ENCODE peak calls at places on chromosomes 4 and X, in four cellular contexts. C is AG04450, B is H9, Y is lower lobe of right lung. P is an unnamed sample. For H3K27me3, the result is how much of the 10 kb centered on the place peaks cover.

GRCh38 chrX:130165181-130165702 is 399 bp downstream of the AIFM1 start:
- DNase-seq in C (no peak), Y (no peak), B (no peak), P (no peak)

GRCh38 chr4:110705440-110705782 is 82.5 kb upstream of the PITX2 start:
- DNase-seq in C (no peak), B (no peak), Y (no peak), P (no peak)

GRCh38 chrX:87370865-87371264 is 146.7 kb upstream of the KLHL4 start:
- DNase-seq in Y (no peak), C (no peak), B (no peak), P (no peak)

GRCh38 chr4:59971952-59972351 is 1228.2 kb upstream of the ADGRL3 start:
- DNase-seq in Y (no peak), B (no peak), C (no peak), P (no peak)

GRCh38 chrX:1813809-1814208 is 198.9 kb downstream of the ASMT start:
- DNase-seq in C (no peak), Y (no peak), B (no peak), P (no peak)

GRCh38 chrX:123884809-123885408 is 25.1 kb downstream of the XIAP start:
- DNase-seq in B (no peak), C (no peak), Y (no peak), P (no peak)

GRCh38 chr4:3342182-3342854 is 49.5 kb downstream of the RGS12 start:
- DNase-seq in C (peak), Y (no peak), B (no peak), P (peak)

GRCh38 chr4:95929448-95930064 is 89.7 kb downstream of the PDHA2 start:
- DNase-seq in B (no peak), Y (no peak), C (no peak), P (no peak)

GRCh38 chr4:139651282-139652194 is 14.1 kb upstream of the MGST2 start:
- DNase-seq in B (peak), C (peak), Y (peak), P (no peak)

GRCh38 chr4:8893624-8894423 is 22.2 kb upstream of the HMX1 start:
- DNase-seq in B (peak), Y (no peak), C (no peak), P (no peak)

GRCh38 chr4:128757712-128758111 is 51.8 kb upstream of the JADE1 start:
- DNase-seq in Y (no peak), B (peak), C (no peak), P (no peak)

GRCh38 chr4:154616731-154617130 is 4.3 kb upstream of the FGG start:
- DNase-seq in B (no peak), Y (no peak), C (no peak), P (no peak)

GRCh38 chr4:4225915-4226605 is 669 bp downstream of the OTOP1 start:
- DNase-seq in Y (no peak), C (no peak), B (peak), P (no peak)

GRCh38 chrX:84205276-84205675 is 17.3 kb upstream of the RPS6KA6 start:
- DNase-seq in B (no peak), C (no peak), Y (no peak), P (no peak)

GRCh38 chrX:119516157-119516702 is 48.0 kb downstream of the SLC25A5 start:
- DNase-seq in C (peak), B (peak), Y (no peak), P (no peak)

GRCh38 chr4:61527886-61528285 is 327.8 kb downstream of the ADGRL3 start:
- DNase-seq in B (no peak), C (no peak), Y (no peak), P (no peak)

GRCh38 chr4:1382776-1383727 is 23.2 kb downstream of the NKX1-1 start:
- DNase-seq in B (no peak), Y (peak), C (no peak), P (no peak)

GRCh38 chr4:118883861-118884260 is 4.8 kb upstream of the SYNPO2 start:
- DNase-seq in C (no peak), B (no peak), Y (no peak), P (no peak)

GRCh38 chr4:81084029-81084428 is 53.5 kb downstream of the BMP3 start:
- DNase-seq in C (peak), B (no peak), Y (no peak), P (no peak)

GRCh38 chr4:8126523-8126922 is 32.1 kb downstream of the ABLIM2 start:
- DNase-seq in B (no peak), C (no peak), Y (no peak), P (no peak)

GRCh38 chr4:139865537-139865936 is 199.9 kb downstream of the MGST2 start:
- DNase-seq in C (no peak), Y (no peak), B (no peak), P (no peak)

GRCh38 chrX:14501312-14501711 is 28.0 kb upstream of the GLRA2 start:
- DNase-seq in B (no peak), C (no peak), Y (no peak), P (no peak)

GRCh38 chr4:142752331-142752830 is 93.7 kb downstream of the INPP4B start:
- DNase-seq in Y (no peak), C (no peak), B (no peak), P (no peak)

DNA sequence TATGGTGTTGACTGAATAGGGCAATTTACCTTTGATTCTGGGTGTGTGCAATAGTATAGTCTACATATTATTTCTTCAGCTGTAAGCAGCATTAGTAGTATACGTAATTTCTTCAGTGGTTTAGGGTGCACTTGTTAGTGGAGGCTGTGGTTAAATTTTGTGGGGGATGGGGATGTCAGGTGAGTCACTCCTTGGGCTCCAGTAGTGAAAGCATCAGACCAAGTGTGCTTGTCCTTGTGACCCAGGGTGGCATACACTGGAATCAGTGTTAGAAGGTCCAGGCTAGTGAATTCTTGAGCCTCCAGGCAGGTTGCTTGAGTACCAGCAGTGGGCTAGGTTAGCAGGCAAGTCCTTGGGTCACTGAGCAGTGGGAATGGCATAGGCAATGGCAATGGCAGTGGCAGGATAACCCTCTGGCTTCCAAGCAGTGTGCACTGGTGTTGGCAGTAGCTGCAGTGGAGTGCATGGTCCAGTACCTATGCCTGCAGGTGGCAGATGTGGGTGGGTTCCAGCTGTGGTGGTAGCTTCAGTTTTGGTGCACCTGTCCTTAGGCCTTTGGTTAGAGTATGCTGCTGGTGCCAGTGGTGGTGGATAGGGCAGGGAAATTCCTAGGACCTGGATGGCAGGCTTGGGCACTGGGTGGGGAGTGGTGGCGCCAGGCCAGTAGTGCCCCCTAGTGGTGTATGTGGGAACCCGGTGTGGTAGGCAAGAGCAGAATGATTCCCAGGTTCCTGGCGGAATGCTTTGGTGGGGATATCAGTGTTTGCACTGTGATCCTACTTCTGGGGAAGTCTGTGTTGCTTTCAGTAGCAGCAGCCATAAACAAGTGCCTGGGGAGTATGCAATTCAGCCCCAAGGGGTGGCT is 531.0 kb downstream of the SMARCA1 start:
- DNase-seq in B (peak), Y (no peak), C (no peak), P (no peak)
- TF ChIP-seq CTCF in B (peak), Y (no peak), C (no peak), P (no peak)

GRCh38 chrX:134746379-134746723 is 88.1 kb upstream of the PLAC1 start:
- DNase-seq in B (no peak), Y (no peak), C (no peak), P (no peak)
- H3K27me3 ChIP-seq in B (under half), Y (under half), C (under half), P (under half)

DNA sequence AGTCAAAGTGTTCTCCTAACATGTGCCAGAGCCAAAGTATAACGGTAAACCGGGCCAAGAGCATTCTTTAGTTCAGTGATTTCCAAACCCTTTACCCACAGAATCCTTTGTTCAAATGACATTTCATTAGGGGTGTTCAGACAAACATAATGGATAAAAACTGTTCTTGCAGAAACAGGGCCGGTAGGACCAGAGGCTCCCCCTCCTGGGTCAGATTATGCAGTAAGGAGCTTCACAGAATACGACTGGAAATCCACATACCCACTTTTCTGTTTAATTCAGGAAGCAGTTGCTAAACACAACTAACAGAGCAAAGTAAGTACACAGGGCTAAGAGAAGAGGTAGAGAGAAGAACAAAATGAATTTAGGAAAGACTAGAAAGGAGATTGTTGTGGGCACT is 46.6 kb upstream of the TMEM184C start:
- DNase-seq in B (no peak), C (no peak), Y (no peak), P (no peak)
- TF ChIP-seq CTCF in B (no peak), C (no peak), Y (no peak), P (peak)

GRCh38 chr4:113908829-113909228 is 70.6 kb downstream of the ARSJ start:
- DNase-seq in B (no peak), Y (no peak), C (no peak), P (no peak)

GRCh38 chr4:113901994-113902787 is 77.3 kb downstream of the ARSJ start:
- DNase-seq in B (no peak), Y (peak), C (no peak), P (no peak)

GRCh38 chr4:113905301-113905700 is 74.1 kb downstream of the ARSJ start:
- DNase-seq in B (no peak), C (no peak), Y (no peak), P (no peak)

GRCh38 chr4:113907559-113907958 is 71.9 kb downstream of the ARSJ start:
- DNase-seq in B (no peak), Y (no peak), C (no peak), P (no peak)
- H3K27me3 ChIP-seq in B (under half), Y (under half), C (under half), P (under half)

GRCh38 chr4:180059216-180059881 is 2183.9 kb upstream of the TENM3 start:
- DNase-seq in B (peak), C (no peak), Y (no peak), P (no peak)
- TF ChIP-seq CTCF in B (no peak), C (no peak), Y (no peak), P (no peak)

GRCh38 chrX:70084592-70084991 is 22.3 kb downstream of the OTUD6A start:
- DNase-seq in C (no peak), B (no peak), Y (no peak), P (no peak)
- H3K27me3 ChIP-seq in C (under half), B (under half), Y (under half), P (under half)

GRCh38 chr4:69896530-69897116 is 34.2 kb upstream of the CSN1S1 start:
- DNase-seq in Y (no peak), B (no peak), C (no peak), P (no peak)
- TF ChIP-seq CTCF in Y (peak), B (peak), C (peak), P (peak)

P was measured in BJ.